ENCODE peak calls at places on chromosome 4, in five cellular contexts. Q is GM13977, Y is T follicular helper cell, Z is glutamatergic neuron, S is transverse colon. T is an unnamed sample.

GRCh38 chr4:88742561-88742960 is 44.9 kb upstream of the NAP1L5 start:
- DNase-seq in Y (no peak), S (no peak), Q (no peak), Z (no peak), T (no peak)

GRCh38 chr4:176792348-176793059 is at the start of gene VEGFC:
- DNase-seq in Z (peak; percentile 79), Y (no peak), Q (peak; percentile 69), S (peak; percentile 24), T (no peak)

GRCh38 chr4:73404457-73404856 is 370 bp downstream of the ALB start:
- DNase-seq in S (no peak), Q (no peak), Y (no peak), Z (no peak), T (no peak)

GRCh38 chr4:173509031-173510001 is 20.7 kb downstream of the HAND2 start:
- DNase-seq in Z (peak; percentile 67), S (no peak), Q (peak; percentile 37), Y (no peak), T (no peak)

GRCh38 chr4:8155048-8155447 is 3.6 kb downstream of the ABLIM2 start:
- DNase-seq in S (no peak), Y (no peak), Z (no peak), Q (no peak), T (no peak)

GRCh38 chr4:30068234-30068633 is 651.9 kb upstream of the PCDH7 start:
- DNase-seq in S (no peak), Q (no peak), Z (peak; percentile 23), Y (no peak), T (no peak)

GRCh38 chr4:117610706-117611308 is 423.5 kb upstream of the NDST3 start:
- DNase-seq in Y (no peak), Z (no peak), S (no peak), Q (no peak), T (no peak)

GRCh38 chr4:40881096-40881495 is 131.3 kb downstream of the NSUN7 start:
- DNase-seq in Y (no peak), Q (no peak), Z (no peak), S (no peak), T (no peak)

GRCh38 chr4:181870326-181870725 is 372.9 kb upstream of the TENM3 start:
- DNase-seq in Z (no peak), S (no peak), Q (no peak), Y (no peak), T (no peak)

T was measured in NCI-H2227 treated with DMSO at 0.1 percent for 48 hours.